ENCODE peak calls at places on chromosomes 16 and 17, in seven cellular contexts. W, U, V, C, H, L and I are unnamed samples.

GRCh38 chr16:56932588-56933265 is 785 bp downstream of the HERPUD1 start:
- DNase-seq in W (peak), U (peak), V (peak), C (peak), H (peak), L (no peak), I (peak)

GRCh38 chr17:2828396-2829038 is 32.3 kb downstream of the RAP1GAP2 start:
- DNase-seq in W (peak), U (peak), V (peak), C (peak), H (peak), L (peak), I (peak)

GRCh38 chr16:51648521-51648920 is 497.5 kb upstream of the SALL1 start:
- DNase-seq in W (no peak), U (peak), V (no peak), C (no peak), H (no peak), L (no peak), I (no peak)

GRCh38 chr16:2971985-2972784 is 3.0 kb downstream of the PAQR4 start:
- DNase-seq in W (no peak), U (no peak), V (no peak), C (no peak), H (no peak), L (no peak), I (no peak)

GRCh38 chr16:67847064-67847861 is at the start of gene CENPT:
- DNase-seq in W (peak), U (peak), V (peak), C (no peak), H (no peak), L (peak), I (no peak)

GRCh38 chr17:17495448-17496188 is 577 bp downstream of the RASD1 start:
- DNase-seq in W (no peak), U (peak), V (peak), C (peak), H (no peak), L (no peak), I (no peak)

GRCh38 chr17:28402224-28402630 is 3.8 kb downstream of the SLC46A1 start:
- DNase-seq in W (no peak), U (no peak), V (no peak), C (no peak), H (no peak), L (no peak), I (no peak)

GRCh38 chr16:22969567-22969966 is 155.6 kb downstream of the HS3ST2 start:
- DNase-seq in W (no peak), U (no peak), V (no peak), C (no peak), H (no peak), L (no peak), I (no peak)

GRCh38 chr17:9223531-9223930 is 202.2 kb downstream of the NTN1 start:
- DNase-seq in W (no peak), U (no peak), V (no peak), C (no peak), H (no peak), L (no peak), I (no peak)

GRCh38 chr17:29760279-29760721 is 137.6 kb upstream of the CORO6 start:
- DNase-seq in W (no peak), U (peak), V (peak), C (peak), H (no peak), L (peak), I (peak)

GRCh38 chr17:76223802-76224201 is 16.5 kb downstream of the RNF157 start:
- DNase-seq in W (no peak), U (no peak), V (no peak), C (no peak), H (no peak), L (no peak), I (no peak)